ENCODE peak calls at places on chromosomes 3 and 15, in six cellular contexts. Z, Y, H, I, F and U are unnamed samples.

GRCh38 chr3:186044973-186045372 is 63.9 kb downstream of the ETV5 start:
- DNase-seq in I (peak; percentile 50), H (peak; percentile 82), F (no peak), Y (no peak), Z (peak; percentile 62), U (no peak)

GRCh38 chr3:19485267-19485666 is 337.0 kb downstream of the KCNH8 start:
- DNase-seq in H (no peak), Y (no peak), F (no peak), I (no peak), Z (no peak), U (no peak)

GRCh38 chr3:86978111-86978528 is 12.8 kb downstream of the VGLL3 start:
- DNase-seq in I (peak; percentile 44), Y (peak; percentile 71), F (no peak), Z (peak; percentile 55), H (no peak), U (no peak)

GRCh38 chr3:57927916-57928315 is 80.3 kb upstream of the FLNB start:
- DNase-seq in H (no peak), I (no peak), Y (no peak), F (no peak), Z (no peak), U (no peak)

GRCh38 chr15:59751552-59752413 is 62.7 kb upstream of the BNIP2 start:
- DNase-seq in I (no peak), H (no peak), Y (no peak), F (no peak), Z (no peak), U (no peak)

GRCh38 chr15:66581972-66582537 is 16.3 kb upstream of the LCTL start:
- DNase-seq in H (no peak), I (no peak), Y (no peak), Z (no peak), F (no peak), U (no peak)

GRCh38 chr3:3015472-3016089 is 94.6 kb downstream of the IL5RA start:
- DNase-seq in Z (peak; percentile 7), H (no peak), F (peak; percentile 58), Y (no peak), I (peak; percentile 3), U (no peak)

GRCh38 chr3:122021811-122022401 is at the start of gene ILDR1:
- DNase-seq in H (no peak), F (peak; percentile 35), Z (no peak), I (no peak), Y (no peak), U (no peak)

GRCh38 chr3:152474585-152474984 is 205.9 kb downstream of the MBNL1 start:
- DNase-seq in Z (peak; percentile 59), Y (no peak), H (peak; percentile 42), I (peak; percentile 49), F (peak; percentile 15), U (no peak)

GRCh38 chr3:188264231-188265213 is 110.6 kb downstream of the LPP start:
- DNase-seq in Y (peak; percentile 45), Z (peak; percentile 76), H (no peak), F (no peak), I (peak; percentile 69), U (no peak)

GRCh38 chr3:175208316-175208715 is 349.2 kb downstream of the NAALADL2 start:
- DNase-seq in H (peak; percentile 77), F (no peak), Z (peak; percentile 41), Y (no peak), I (peak; percentile 31), U (no peak)

GRCh38 chr3:166582231-166582630 is 745.0 kb upstream of the BCHE start:
- DNase-seq in H (no peak), Z (peak; percentile 59), I (peak; percentile 47), Y (no peak), F (no peak), U (no peak)

GRCh38 chr15:39613271-39613670 is 32.4 kb downstream of the THBS1 start:
- DNase-seq in Z (no peak), I (no peak), F (no peak), Y (no peak), H (no peak), U (no peak)

GRCh38 chr15:50164458-50164857 is 17.5 kb upstream of the SLC27A2 start:
- DNase-seq in Y (no peak), I (no peak), H (no peak), Z (no peak), F (no peak), U (no peak)

GRCh38 chr15:74025436-74025835 is 30.9 kb downstream of the PML start:
- DNase-seq in H (no peak), F (no peak), Y (no peak), Z (peak; percentile 15), I (no peak), U (no peak)

GRCh38 chr3:146503459-146504202 is 34.3 kb upstream of the PLSCR2 start:
- DNase-seq in F (no peak), Z (peak; percentile 99), Y (no peak), I (peak; percentile 99), H (no peak), U (no peak)

GRCh38 chr3:122151480-122151879 is 32.0 kb upstream of the CASR start:
- DNase-seq in H (no peak), Y (no peak), I (no peak), Z (no peak), F (no peak), U (no peak)

GRCh38 chr3:65052101-65052500 is 364.3 kb upstream of the ADAMTS9 start:
- DNase-seq in H (no peak), F (no peak), Z (peak; percentile 25), I (peak; percentile 21), Y (no peak), U (no peak)

GRCh38 chr3:15331606-15332404 is 581 bp downstream of the SH3BP5 start:
- DNase-seq in H (no peak), I (peak; percentile 27), Z (peak; percentile 27), Y (peak; percentile 60), F (peak; percentile 77), U (no peak)

GRCh38 chr3:130895690-130896089 is 1.8 kb downstream of the ATP2C1 start:
- DNase-seq in H (no peak), I (no peak), Z (no peak), Y (no peak), F (no peak), U (no peak)

GRCh38 chr3:71112576-71112975 is 471.0 kb downstream of the FOXP1 start:
- DNase-seq in H (no peak), F (no peak), I (no peak), Z (no peak), Y (no peak), U (no peak)

GRCh38 chr15:59940928-59941327 is 63.2 kb upstream of the FOXB1 start:
- DNase-seq in F (no peak), I (no peak), Y (no peak), Z (no peak), H (no peak), U (no peak)

GRCh38 chr15:31300981-31301686 is 25.5 kb upstream of the KLF13 start:
- DNase-seq in Z (no peak), H (no peak), F (peak; percentile 93), Y (no peak), I (no peak), U (no peak)

GRCh38 chr15:51688863-51689262 is 7.6 kb downstream of the SCG3 start:
- DNase-seq in Y (no peak), I (no peak), Z (no peak), F (no peak), H (no peak), U (no peak)
- TF ChIP-seq CTCF in Y (peak; percentile 16), I (no peak), Z (peak; percentile 30), F (peak; percentile 33), H (no peak), U (peak; percentile 28)

DNA sequence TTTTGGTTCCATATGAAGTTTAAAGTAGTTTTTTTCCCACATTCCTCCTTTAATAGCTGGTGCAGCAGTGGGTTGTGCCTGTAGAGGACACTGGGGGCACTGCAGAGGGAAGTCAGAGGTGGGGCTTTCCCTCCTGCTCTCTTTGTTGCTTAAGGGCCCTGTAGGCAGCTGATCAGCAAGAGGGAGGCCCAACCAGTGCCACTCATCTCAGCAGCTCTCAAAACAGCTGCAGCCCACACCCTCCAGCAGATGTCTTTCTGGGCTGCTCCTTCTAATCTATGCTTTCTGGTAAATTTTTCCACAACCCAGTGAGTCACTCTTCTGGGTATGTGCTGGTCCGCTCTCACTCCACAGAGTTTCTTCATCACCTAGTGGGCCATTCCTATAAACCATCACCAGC is 263.8 kb downstream of the FEZF2 start:
- DNase-seq in I (peak; percentile 95), Y (peak; percentile 59), Z (peak; percentile 96), F (no peak), H (peak; percentile 35), U (no peak)
- TF ChIP-seq CTCF in I (peak; percentile 17), Y (no peak), Z (peak; percentile 49), F (peak; percentile 23), H (no peak), U (peak; percentile 36)

GRCh38 chr3:195770081-195770840 is 41.5 kb downstream of the MUC4 start:
- DNase-seq in Y (no peak), Z (no peak), I (no peak), H (no peak), F (no peak), U (no peak)

GRCh38 chr3:195777975-195778374 is 33.8 kb downstream of the MUC4 start:
- DNase-seq in Z (no peak), I (no peak), F (no peak), Y (no peak), H (no peak), U (no peak)

GRCh38 chr3:195771651-195772300 is 40.0 kb downstream of the MUC4 start:
- DNase-seq in H (no peak), Z (no peak), Y (no peak), F (no peak), I (no peak), U (no peak)

GRCh38 chr3:195773956-195774537 is 37.7 kb downstream of the MUC4 start:
- DNase-seq in I (no peak), Y (no peak), Z (no peak), F (no peak), H (no peak), U (no peak)

GRCh38 chr3:195774917-195775316 is 36.8 kb downstream of the MUC4 start:
- DNase-seq in Y (peak; percentile 76), Z (no peak), F (peak; percentile 55), I (no peak), H (peak; percentile 16), U (no peak)
- TF ChIP-seq CTCF in Y (peak; percentile 49), Z (peak; percentile 30), F (peak; percentile 50), I (peak; percentile 22), H (peak; percentile 30), U (peak; percentile 75)

GRCh38 chr15:98567951-98568350 is 80.4 kb upstream of the IGF1R start:
- DNase-seq in H (no peak), I (no peak), Z (peak; percentile 13), F (no peak), Y (no peak), U (no peak)

GRCh38 chr15:98570119-98570518 is 78.2 kb upstream of the IGF1R start:
- DNase-seq in H (no peak), Y (no peak), Z (no peak), F (no peak), I (no peak), U (no peak)

GRCh38 chr15:98565566-98565965 is 82.8 kb upstream of the IGF1R start:
- DNase-seq in Y (no peak), F (no peak), H (no peak), Z (no peak), I (no peak), U (no peak)

DNA sequence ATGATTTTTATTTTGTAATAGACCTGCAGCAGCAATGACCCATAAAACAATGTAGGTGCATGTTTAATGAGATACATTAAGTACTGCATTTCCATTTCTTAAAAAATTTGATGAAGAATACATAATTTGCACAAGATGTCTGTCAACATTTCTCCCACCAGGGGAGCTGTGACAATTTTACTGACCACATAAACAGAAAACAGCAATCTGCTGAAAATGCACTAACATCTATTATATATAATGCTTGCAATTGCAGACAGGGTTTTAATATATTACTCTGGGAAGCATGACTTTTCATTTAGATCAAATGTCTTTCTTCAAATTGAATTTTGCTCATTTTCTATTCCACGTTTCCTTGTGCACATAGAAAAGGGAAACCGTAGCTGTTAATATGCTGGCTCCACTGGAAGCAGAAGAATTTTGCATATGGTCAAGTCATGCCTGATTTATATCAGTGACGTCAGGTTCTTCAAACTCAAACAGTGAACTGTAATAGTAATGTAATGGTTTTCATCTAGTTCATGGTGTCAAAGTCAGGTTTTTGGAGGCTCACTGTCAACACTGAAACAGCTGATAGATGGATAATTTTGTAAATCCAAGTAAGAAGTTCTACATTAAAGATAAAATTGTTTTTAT is 79.8 kb upstream of the IGF1R start:
- DNase-seq in F (no peak), Z (no peak), H (no peak), I (no peak), Y (no peak), U (no peak)
- TF ChIP-seq CTCF in F (peak; percentile 58), Z (peak; percentile 50), H (no peak), I (peak; percentile 46), Y (peak; percentile 41), U (peak; percentile 78)